ENCODE peak calls at places on chromosome 17, in six cellular contexts. O, R, L, U, E and D are unnamed samples.

GRCh38 chr17:37648555-37648954 is 5.3 kb upstream of the DDX52 start:
- DNase-seq in O (no peak), R (no peak), L (no peak), U (no peak), E (peak; percentile 95), D (no peak)

GRCh38 chr17:35947156-35947585 is 3.7 kb upstream of the LYZL6 start:
- DNase-seq in O (peak; percentile 90), R (peak; percentile 41), L (peak; percentile 54), U (no peak), E (peak; percentile 51), D (no peak)

GRCh38 chr17:65698381-65699061 is 137.1 kb upstream of the AXIN2 start:
- DNase-seq in O (peak; percentile 47), R (no peak), L (no peak), U (no peak), E (peak; percentile 55), D (no peak)

GRCh38 chr17:81549031-81549557 is 3.1 kb downstream of the FAAP100 start:
- DNase-seq in O (no peak), R (no peak), L (no peak), U (no peak), E (no peak), D (no peak)

GRCh38 chr17:69523252-69523861 is 108.9 kb downstream of the MAP2K6 start:
- DNase-seq in O (peak; percentile 85), R (no peak), L (peak; percentile 50), U (peak; percentile 55), E (peak; percentile 76), D (no peak)

GRCh38 chr17:38896373-38896954 is 26.6 kb downstream of the LASP1 start:
- DNase-seq in O (peak; percentile 63), R (no peak), L (no peak), U (no peak), E (peak; percentile 42), D (no peak)

GRCh38 chr17:56110463-56111138 is 42.7 kb upstream of the ANKFN1 start:
- DNase-seq in O (no peak), R (peak; percentile 76), L (no peak), U (no peak), E (no peak), D (no peak)

GRCh38 chr17:64608571-64608981 is 53.5 kb downstream of the SMURF2 start:
- DNase-seq in O (no peak), R (no peak), L (no peak), U (no peak), E (peak; percentile 55), D (no peak)

GRCh38 chr17:75476274-75476673 is 19.8 kb downstream of the TMEM94 start:
- DNase-seq in O (no peak), R (no peak), L (no peak), U (no peak), E (peak; percentile 13), D (no peak)

GRCh38 chr17:586920-587319 is 127.7 kb downstream of the VPS53 start:
- DNase-seq in O (no peak), R (no peak), L (no peak), U (no peak), E (no peak), D (no peak)

GRCh38 chr17:60524463-60525346 is 1.3 kb downstream of the APPBP2 start:
- DNase-seq in O (no peak), R (no peak), L (peak; percentile 25), U (no peak), E (peak; percentile 56), D (peak; percentile 0)

GRCh38 chr17:17564896-17565295 is 26.6 kb downstream of the PEMT start:
- DNase-seq in O (peak; percentile 47), R (no peak), L (no peak), U (no peak), E (no peak), D (no peak)

GRCh38 chr17:32192379-32192778 is 50.1 kb downstream of the RHOT1 start:
- DNase-seq in O (no peak), R (no peak), L (no peak), U (no peak), E (peak; percentile 9), D (no peak)

GRCh38 chr17:69870091-69870530 is 204.9 kb upstream of the KCNJ16 start:
- DNase-seq in O (no peak), R (no peak), L (no peak), U (no peak), E (peak; percentile 83), D (no peak)

GRCh38 chr17:22128171-22128570 is 435.8 kb downstream of the KCNJ18 start:
- DNase-seq in O (no peak), R (no peak), L (no peak), U (no peak), E (no peak), D (no peak)

GRCh38 chr17:11319894-11320293 is 78.9 kb downstream of the SHISA6 start:
- DNase-seq in O (no peak), R (no peak), L (no peak), U (no peak), E (no peak), D (no peak)

GRCh38 chr17:7862692-7863437 is 5.1 kb downstream of the CYB5D1 start:
- DNase-seq in O (peak; percentile 91), R (no peak), L (peak; percentile 71), U (no peak), E (peak; percentile 57), D (no peak)

GRCh38 chr17:51860934-51861561 is 297.5 kb downstream of the CA10 start:
- DNase-seq in O (peak; percentile 90), R (no peak), L (peak; percentile 50), U (no peak), E (no peak), D (no peak)

GRCh38 chr17:38751803-38752118 is 780 bp upstream of the PSMB3 start:
- DNase-seq in O (peak; percentile 90), R (peak; percentile 84), L (peak; percentile 73), U (peak; percentile 80), E (peak; percentile 90), D (no peak)

GRCh38 chr17:74408262-74408661 is 23.6 kb upstream of the GPRC5C start:
- DNase-seq in O (no peak), R (peak; percentile 65), L (no peak), U (no peak), E (no peak), D (no peak)

DNA sequence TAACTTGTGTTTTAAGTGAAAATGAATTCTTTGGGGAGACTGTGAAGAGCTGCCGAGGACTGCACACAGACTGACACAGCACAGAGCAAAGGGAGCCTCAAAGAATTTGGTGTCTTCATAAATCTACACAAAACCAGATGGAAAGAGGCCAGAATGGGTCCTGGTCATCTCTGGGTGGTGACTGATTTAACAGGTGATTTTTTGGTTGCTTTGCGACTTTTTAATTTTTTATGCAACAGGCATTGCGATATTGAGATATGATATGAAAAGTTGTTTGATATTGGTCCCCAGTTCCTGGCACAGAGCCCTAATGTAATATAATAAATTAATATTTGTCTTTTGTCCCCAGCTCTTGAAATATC is 12.6 kb upstream of the EIF1 start:
- DNase-seq in O (no peak), R (no peak), L (no peak), U (no peak), E (no peak), D (no peak)
- TF ChIP-seq POLR2AphosphoS5 in O (no peak), R (no peak), L (no peak), U (no peak), E (no peak), D (no peak)

GRCh38 chr17:29278692-29279091 is 15.3 kb downstream of the NUFIP2 start:
- DNase-seq in O (no peak), R (no peak), L (no peak), U (no peak), E (no peak), D (no peak)

GRCh38 chr17:29283496-29283895 is 10.5 kb downstream of the NUFIP2 start:
- DNase-seq in O (no peak), R (no peak), L (peak; percentile 49), U (no peak), E (no peak), D (no peak)

GRCh38 chr17:29273924-29274323 is 20.0 kb downstream of the NUFIP2 start:
- DNase-seq in O (no peak), R (no peak), L (no peak), U (no peak), E (no peak), D (no peak)

DNA sequence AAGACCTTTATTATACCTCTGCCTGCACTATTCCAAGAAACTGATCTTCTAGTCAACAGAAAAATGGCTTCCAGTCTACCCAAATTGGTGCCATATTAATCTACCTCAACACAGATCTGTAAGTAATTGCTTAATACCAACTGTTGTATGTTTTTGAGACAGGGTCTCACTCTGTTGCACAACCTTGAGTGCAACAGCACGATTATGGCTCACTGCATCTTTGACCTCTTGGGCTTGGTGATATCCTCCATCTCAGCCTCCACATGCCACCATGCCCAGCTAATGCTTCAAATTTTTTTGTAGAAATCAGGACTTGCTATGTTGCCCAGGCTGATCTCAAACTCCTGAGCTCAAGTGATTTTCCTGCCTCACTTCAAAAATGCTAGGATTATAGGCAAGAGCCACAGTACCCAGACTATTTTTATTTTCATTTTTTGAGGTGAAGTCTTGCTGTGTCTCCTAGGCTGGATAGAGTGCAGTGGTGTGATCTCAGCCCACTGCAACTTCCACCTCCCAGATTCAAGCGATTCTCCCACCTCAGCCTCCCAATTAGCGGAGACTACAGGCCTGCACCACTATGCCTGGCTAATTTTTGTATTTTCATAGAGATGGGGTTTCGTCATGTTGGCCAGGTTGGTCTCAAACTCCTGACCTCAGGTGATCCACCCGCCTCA is 14.4 kb downstream of the NUFIP2 start:
- DNase-seq in O (no peak), R (no peak), L (no peak), U (no peak), E (no peak), D (no peak)
- H3K4me3 ChIP-seq in O (peak overlapping the region; percentile 24), R (no peak overlapping the region), L (no peak overlapping the region), U (no peak overlapping the region), E (no peak overlapping the region), D (no peak overlapping the region)

GRCh38 chr17:27218719-27219488 is 75.0 kb upstream of the WSB1 start:
- DNase-seq in O (no peak), R (no peak), L (no peak), U (peak; percentile 77), E (no peak), D (peak; percentile 55)
- TF ChIP-seq POLR2AphosphoS5 in O (no peak), R (no peak), L (no peak), U (peak; percentile 37), E (no peak), D (no peak)

DNA sequence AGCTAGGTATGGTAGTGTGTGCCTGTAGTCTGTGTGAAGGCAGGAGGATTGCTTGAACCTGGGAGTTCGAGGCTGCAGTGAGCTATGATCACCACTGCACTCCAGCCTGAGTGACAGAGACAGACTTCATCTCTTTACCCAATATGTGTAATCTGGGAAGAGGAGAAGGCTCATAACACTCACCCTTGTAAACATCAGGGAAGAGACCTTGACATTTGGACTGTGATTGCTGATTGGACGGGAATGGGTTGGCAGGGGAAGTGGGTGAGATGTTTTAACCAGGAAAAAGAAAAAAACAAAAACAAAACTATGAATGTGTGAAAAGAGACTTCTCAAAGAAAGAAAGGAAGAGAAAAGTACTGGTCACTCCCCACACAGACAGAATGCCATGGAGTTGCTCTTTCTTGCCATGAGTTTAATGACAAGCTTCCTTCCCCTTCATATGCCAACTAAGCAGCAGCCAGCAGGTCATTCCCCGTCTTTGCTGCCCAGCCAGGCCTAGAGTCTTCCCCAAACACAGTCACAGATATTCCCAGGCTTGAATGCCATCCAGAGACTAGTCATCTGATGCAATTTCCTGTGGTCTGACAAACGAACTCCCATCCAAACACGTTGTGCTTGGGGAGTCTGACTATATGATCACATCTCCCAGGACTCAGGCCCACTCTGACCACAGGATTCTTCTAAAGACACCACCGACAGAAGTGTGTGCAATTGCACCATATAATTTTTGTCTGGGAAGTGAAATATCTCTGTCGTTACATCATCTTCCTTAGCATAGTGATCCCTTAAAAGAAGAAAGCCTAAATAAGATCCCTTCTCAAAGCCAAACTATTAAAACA is 3.6 kb upstream of the XAF1 start:
- DNase-seq in O (no peak), R (no peak), L (no peak), U (no peak), E (peak; percentile 96), D (no peak)
- H3K4me3 ChIP-seq in O (no peak overlapping the region), R (no peak overlapping the region), L (no peak overlapping the region), U (no peak overlapping the region), E (no peak overlapping the region), D (no peak overlapping the region)